ENCODE peak calls at places on chromosomes 1 and 21, in five cellular contexts. One of them, this sample, is unnamed.

GRCh38 chr1:77430966-77431735 is 149.3 kb downstream of the AK5 start:
- DNase-seq in lung: no peak
- DNase-seq in AG04450: no peak
- DNase-seq in tibial nerve: no peak
- DNase-seq in PC-9: no peak
- DNase-seq in this sample: no peak

GRCh38 chr1:162902372-162902771 is 41.4 kb upstream of the CCDC190 start:
- DNase-seq in lung: no peak
- DNase-seq in AG04450: no peak
- DNase-seq in PC-9: no peak
- DNase-seq in tibial nerve: no peak
- DNase-seq in this sample: no peak

GRCh38 chr1:239843556-239843955 is 248.1 kb upstream of the FMN2 start:
- DNase-seq in AG04450: no peak
- DNase-seq in PC-9: no peak
- DNase-seq in lung: no peak
- DNase-seq in tibial nerve: no peak
- DNase-seq in this sample: no peak

GRCh38 chr1:183925947-183926346 is 111.6 kb downstream of the COLGALT2 start:
- DNase-seq in PC-9: no peak
- DNase-seq in AG04450: no peak
- DNase-seq in tibial nerve: no peak
- DNase-seq in lung: no peak
- DNase-seq in this sample: no peak

GRCh38 chr1:157403608-157404007 is 148.7 kb downstream of the FCRL5 start:
- DNase-seq in AG04450: no peak
- DNase-seq in lung: no peak
- DNase-seq in tibial nerve: no peak
- DNase-seq in PC-9: no peak
- DNase-seq in this sample: no peak

GRCh38 chr1:29240400-29240837 is 4.1 kb downstream of the PTPRU start:
- DNase-seq in lung: no peak
- DNase-seq in PC-9: no peak
- DNase-seq in AG04450: no peak
- DNase-seq in tibial nerve: no peak
- DNase-seq in this sample: no peak

GRCh38 chr21:36845790-36846189 is 120.7 kb downstream of the HLCS start:
- DNase-seq in tibial nerve: no peak
- DNase-seq in AG04450: no peak
- DNase-seq in lung: no peak
- DNase-seq in PC-9: no peak
- DNase-seq in this sample: no peak

GRCh38 chr21:41477641-41478318 is 30.2 kb downstream of the TMPRSS2 start:
- DNase-seq in PC-9: peak
- DNase-seq in lung: no peak
- DNase-seq in tibial nerve: no peak
- DNase-seq in AG04450: no peak
- DNase-seq in this sample: peak

GRCh38 chr1:6025269-6026094 is 20.2 kb upstream of the KCNAB2 start:
- DNase-seq in AG04450: no peak
- DNase-seq in PC-9: peak
- DNase-seq in lung: no peak
- DNase-seq in tibial nerve: no peak
- DNase-seq in this sample: no peak

GRCh38 chr21:42081138-42081537 is 10.0 kb downstream of the UMODL1 start:
- DNase-seq in PC-9: no peak
- DNase-seq in tibial nerve: no peak
- DNase-seq in lung: no peak
- DNase-seq in AG04450: no peak
- DNase-seq in this sample: peak

GRCh38 chr1:155309423-155310021 is 856 bp downstream of the FDPS start:
- DNase-seq in tibial nerve: no peak
- DNase-seq in PC-9: peak
- DNase-seq in AG04450: no peak
- DNase-seq in lung: peak
- DNase-seq in this sample: peak

GRCh38 chr21:36246080-36246631 is 73.8 kb upstream of the MORC3 start:
- DNase-seq in PC-9: peak
- DNase-seq in tibial nerve: no peak
- DNase-seq in AG04450: no peak
- DNase-seq in lung: peak
- DNase-seq in this sample: peak

GRCh38 chr1:187157115-187157514 is 328.4 kb downstream of the PLA2G4A start:
- DNase-seq in tibial nerve: no peak
- DNase-seq in PC-9: no peak
- DNase-seq in lung: no peak
- DNase-seq in AG04450: no peak
- DNase-seq in this sample: no peak

GRCh38 chr1:11725616-11726015 is 10.3 kb upstream of the AGTRAP start:
- DNase-seq in lung: no peak
- DNase-seq in AG04450: no peak
- DNase-seq in PC-9: no peak
- DNase-seq in tibial nerve: no peak
- DNase-seq in this sample: no peak

GRCh38 chr21:36980280-36981048 is 14.0 kb upstream of the HLCS start:
- DNase-seq in lung: peak
- DNase-seq in tibial nerve: no peak
- DNase-seq in AG04450: no peak
- DNase-seq in PC-9: peak
- DNase-seq in this sample: peak

GRCh38 chr21:32306021-32306780 is 7.5 kb downstream of the MRAP start:
- DNase-seq in PC-9: no peak
- DNase-seq in lung: no peak
- DNase-seq in tibial nerve: no peak
- DNase-seq in AG04450: no peak
- DNase-seq in this sample: no peak

GRCh38 chr1:226779536-226779935 is 40.5 kb upstream of the ITPKB start:
- DNase-seq in AG04450: no peak
- DNase-seq in PC-9: no peak
- DNase-seq in lung: no peak
- DNase-seq in tibial nerve: no peak
- DNase-seq in this sample: no peak

GRCh38 chr1:29706936-29707335 is 470.6 kb downstream of the PTPRU start:
- DNase-seq in AG04450: no peak
- DNase-seq in tibial nerve: no peak
- DNase-seq in PC-9: peak
- DNase-seq in lung: no peak
- DNase-seq in this sample: peak

GRCh38 chr1:28087614-28088167 is 719 bp downstream of the EYA3 start:
- DNase-seq in AG04450: no peak
- DNase-seq in tibial nerve: no peak
- DNase-seq in PC-9: peak
- DNase-seq in lung: no peak
- DNase-seq in this sample: peak

GRCh38 chr1:50139339-50139738 is 30.6 kb downstream of the ELAVL4 start:
- DNase-seq in AG04450: no peak
- DNase-seq in tibial nerve: no peak
- DNase-seq in lung: no peak
- DNase-seq in PC-9: no peak
- DNase-seq in this sample: no peak

GRCh38 chr1:14740466-14740865 is 142.0 kb downstream of the KAZN start:
- DNase-seq in AG04450: no peak
- DNase-seq in PC-9: no peak
- DNase-seq in tibial nerve: no peak
- DNase-seq in lung: no peak
- DNase-seq in this sample: no peak

GRCh38 chr1:108597041-108597440 is 37.1 kb downstream of the EEIG2 start:
- DNase-seq in PC-9: no peak
- DNase-seq in lung: no peak
- DNase-seq in AG04450: no peak
- DNase-seq in tibial nerve: no peak
- DNase-seq in this sample: no peak

GRCh38 chr1:155133799-155134281 is 1.8 kb upstream of the SLC50A1 start:
- DNase-seq in PC-9: no peak
- DNase-seq in lung: no peak
- DNase-seq in tibial nerve: no peak
- DNase-seq in AG04450: no peak
- DNase-seq in this sample: no peak

GRCh38 chr1:9388628-9389184 is 96.0 kb downstream of the SPSB1 start:
- DNase-seq in AG04450: no peak
- DNase-seq in PC-9: peak
- DNase-seq in tibial nerve: no peak
- DNase-seq in lung: no peak
- DNase-seq in this sample: no peak

GRCh38 chr1:183278736-183279591 is 92.9 kb downstream of the LAMC2 start:
- DNase-seq in PC-9: peak
- DNase-seq in AG04450: no peak
- DNase-seq in tibial nerve: no peak
- DNase-seq in lung: no peak
- DNase-seq in this sample: peak

GRCh38 chr1:236280438-236281285 is 1.1 kb downstream of the ERO1B start:
- DNase-seq in AG04450: no peak
- DNase-seq in PC-9: no peak
- DNase-seq in tibial nerve: no peak
- DNase-seq in lung: no peak
- DNase-seq in this sample: peak
- H3K4me3 ChIP-seq in AG04450: peak
- H3K4me3 ChIP-seq in PC-9: no peak
- H3K4me3 ChIP-seq in tibial nerve: peak
- H3K4me3 ChIP-seq in lung: peak
- H3K4me3 ChIP-seq in this sample: peak

GRCh38 chr21:25709684-25710265 is 24.9 kb downstream of the ATP5PF start:
- DNase-seq in AG04450: no peak
- DNase-seq in PC-9: no peak
- DNase-seq in lung: no peak
- DNase-seq in tibial nerve: no peak
- DNase-seq in this sample: no peak
- TF ChIP-seq CTCF in AG04450: no peak
- TF ChIP-seq CTCF in PC-9: no peak
- TF ChIP-seq CTCF in lung: no peak
- TF ChIP-seq CTCF in tibial nerve: no peak
- TF ChIP-seq CTCF in this sample: no peak

GRCh38 chr1:228647523-228648444 is 87.5 kb upstream of the RHOU start:
- DNase-seq in tibial nerve: no peak
- DNase-seq in PC-9: peak
- DNase-seq in lung: peak
- DNase-seq in AG04450: no peak
- DNase-seq in this sample: peak
- H3K4me3 ChIP-seq in tibial nerve: peak
- H3K4me3 ChIP-seq in PC-9: no peak
- H3K4me3 ChIP-seq in lung: peak
- H3K4me3 ChIP-seq in AG04450: peak
- H3K4me3 ChIP-seq in this sample: no peak

DNA sequence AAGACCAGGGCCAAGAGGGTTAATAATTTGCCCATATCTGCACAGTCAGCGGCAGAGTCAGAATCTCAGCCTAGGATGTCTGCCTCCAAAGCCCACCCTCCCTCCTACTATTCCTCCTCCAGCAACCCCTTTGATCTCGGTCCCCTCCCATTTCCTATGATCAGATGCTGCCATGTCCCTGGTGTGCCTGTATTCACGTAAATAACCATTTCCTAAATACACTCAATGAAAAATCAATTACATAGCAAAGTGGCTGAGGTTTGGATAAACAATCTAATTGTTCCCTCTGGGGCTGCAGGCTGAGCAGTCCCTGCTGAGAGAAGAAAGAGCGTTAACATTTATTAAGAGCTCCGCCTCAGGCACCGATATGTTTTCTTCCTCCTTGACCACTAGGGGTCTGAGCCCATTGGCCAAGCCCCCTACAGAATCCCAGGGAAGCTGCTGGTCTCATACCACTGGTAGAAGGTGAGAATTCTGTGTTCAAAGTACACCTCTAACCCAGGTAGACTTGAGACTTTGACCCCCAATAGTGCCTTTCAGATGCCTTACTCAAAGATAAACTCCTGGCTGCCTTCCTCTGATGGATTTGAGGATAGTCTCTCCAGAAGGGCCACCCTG is 34.0 kb upstream of the CAMK1G start:
- DNase-seq in AG04450: no peak
- DNase-seq in PC-9: no peak
- DNase-seq in lung: no peak
- DNase-seq in tibial nerve: no peak
- DNase-seq in this sample: no peak
- TF ChIP-seq CTCF in AG04450: peak
- TF ChIP-seq CTCF in PC-9: no peak
- TF ChIP-seq CTCF in lung: no peak
- TF ChIP-seq CTCF in tibial nerve: no peak
- TF ChIP-seq CTCF in this sample: no peak

GRCh38 chr1:63319069-63320023 is 3.0 kb upstream of the FOXD3 start:
- DNase-seq in tibial nerve: no peak
- DNase-seq in lung: no peak
- DNase-seq in PC-9: no peak
- DNase-seq in AG04450: no peak
- DNase-seq in this sample: no peak
- H3K4me3 ChIP-seq in tibial nerve: peak
- H3K4me3 ChIP-seq in lung: no peak
- H3K4me3 ChIP-seq in PC-9: no peak
- H3K4me3 ChIP-seq in AG04450: no peak
- H3K4me3 ChIP-seq in this sample: no peak

GRCh38 chr1:24421502-24421901 is 5.9 kb downstream of the NIPAL3 start:
- DNase-seq in PC-9: no peak
- DNase-seq in tibial nerve: no peak
- DNase-seq in AG04450: no peak
- DNase-seq in lung: peak
- DNase-seq in this sample: no peak

GRCh38 chr1:24420547-24420946 is 4.9 kb downstream of the NIPAL3 start:
- DNase-seq in PC-9: no peak
- DNase-seq in tibial nerve: no peak
- DNase-seq in AG04450: no peak
- DNase-seq in lung: no peak
- DNase-seq in this sample: no peak

GRCh38 chr1:24416666-24417391 is 1.2 kb downstream of the NIPAL3 start:
- DNase-seq in PC-9: peak
- DNase-seq in AG04450: peak
- DNase-seq in tibial nerve: no peak
- DNase-seq in lung: no peak
- DNase-seq in this sample: peak

GRCh38 chr1:24417681-24418080 is 2.1 kb downstream of the NIPAL3 start:
- DNase-seq in lung: no peak
- DNase-seq in AG04450: peak
- DNase-seq in tibial nerve: no peak
- DNase-seq in PC-9: no peak
- DNase-seq in this sample: no peak

DNA sequence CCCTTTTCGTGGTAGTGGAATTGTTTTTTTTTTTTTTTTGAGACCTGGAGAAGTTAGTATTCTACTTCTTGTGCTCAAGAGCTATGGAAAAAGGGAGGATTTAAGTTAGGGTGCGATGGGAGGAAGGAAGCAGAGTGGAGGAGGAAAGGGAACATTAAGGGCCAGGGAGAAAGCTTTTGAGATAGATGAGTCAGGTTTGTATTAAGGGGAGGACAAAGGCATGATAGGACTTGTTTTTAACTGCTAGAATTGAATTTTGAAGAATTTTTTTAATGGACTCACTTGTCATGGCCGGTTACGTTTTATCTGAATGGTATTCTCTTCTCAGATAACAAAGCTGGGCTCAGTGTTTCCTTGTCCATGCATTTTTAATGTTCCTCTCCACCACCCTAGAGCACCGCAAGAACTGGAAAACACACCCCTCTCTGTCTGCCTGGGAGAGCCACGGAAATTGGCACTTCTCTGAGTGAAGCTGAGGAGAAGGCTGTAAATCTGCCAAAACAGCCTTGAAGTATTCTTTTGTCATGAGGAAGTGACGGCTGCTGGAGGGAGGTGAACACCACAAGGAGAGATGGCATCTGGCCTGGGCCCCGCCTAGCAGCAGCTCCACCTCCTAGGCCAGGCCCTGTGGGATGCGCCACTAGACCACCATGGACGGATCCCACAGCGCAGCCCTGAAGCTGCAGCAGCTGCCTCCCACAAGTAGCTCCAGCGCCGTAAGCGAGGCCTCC is 3.5 kb downstream of the NIPAL3 start:
- DNase-seq in tibial nerve: no peak
- DNase-seq in AG04450: no peak
- DNase-seq in lung: peak
- DNase-seq in PC-9: peak
- DNase-seq in this sample: peak
- TF ChIP-seq CTCF in tibial nerve: no peak
- TF ChIP-seq CTCF in AG04450: no peak
- TF ChIP-seq CTCF in lung: no peak
- TF ChIP-seq CTCF in PC-9: no peak
- TF ChIP-seq CTCF in this sample: no peak

This sample was measured in thyroid gland.